ENCODE peak calls at places on chromosomes 16 and 17, in seven cellular contexts. D, Z, Y, U, C, P and G are unnamed samples.

GRCh38 chr17:73770115-73770848 is 126.0 kb upstream of the SDK2 start:
- DNase-seq in U (peak), Y (peak), P (peak), D (peak), C (peak), Z (peak), G (peak)

GRCh38 chr17:49908782-49909714 is 59.9 kb upstream of the DLX4 start:
- DNase-seq in U (no peak), D (no peak), Z (no peak), P (no peak), Y (no peak), C (no peak), G (no peak)

GRCh38 chr17:31900877-31901276 is 631 bp downstream of the UTP6 start:
- DNase-seq in D (peak), Y (no peak), C (no peak), U (no peak), Z (peak), P (no peak), G (no peak)

GRCh38 chr17:82830249-82830661 is 9.6 kb downstream of the ZNF750 start:
- DNase-seq in Z (peak), U (no peak), P (peak), C (no peak), D (peak), Y (no peak), G (no peak)

GRCh38 chr16:68756250-68757051 is 19.4 kb downstream of the CDH1 start:
- DNase-seq in D (no peak), Y (no peak), P (no peak), C (no peak), U (peak), Z (peak), G (no peak)

GRCh38 chr17:45040459-45040858 is 11.0 kb downstream of the DCAKD start:
- DNase-seq in Y (no peak), P (no peak), Z (no peak), C (no peak), D (no peak), U (no peak), G (no peak)

GRCh38 chr17:29180788-29181160 is 576 bp upstream of the MYO18A start:
- DNase-seq in U (no peak), Z (no peak), C (no peak), Y (peak), D (no peak), P (no peak), G (no peak)

GRCh38 chr17:27762527-27763305 is 37.6 kb downstream of the NOS2 start:
- DNase-seq in P (no peak), Z (peak), Y (no peak), C (no peak), U (no peak), D (peak), G (no peak)

GRCh38 chr17:50956750-50957523 is 90.8 kb upstream of the TOB1 start:
- DNase-seq in Z (peak), P (peak), U (peak), D (peak), Y (peak), C (no peak), G (no peak)

GRCh38 chr16:75288596-75289120 is 37.2 kb upstream of the BCAR1 start:
- DNase-seq in Z (no peak), U (no peak), C (no peak), Y (no peak), P (no peak), D (no peak), G (no peak)

GRCh38 chr16:22008215-22009142 is 568 bp downstream of the MOSMO start:
- DNase-seq in Z (no peak), P (peak), C (no peak), U (no peak), D (no peak), Y (peak), G (no peak)

GRCh38 chr16:15857779-15858560 is 1.1 kb upstream of the MYH11 start:
- DNase-seq in P (peak), D (peak), U (no peak), Y (peak), Z (peak), C (no peak), G (no peak)

GRCh38 chr16:57892041-57892440 is 78.9 kb downstream of the CNGB1 start:
- DNase-seq in U (no peak), P (no peak), Z (peak), C (peak), Y (no peak), D (peak), G (no peak)

GRCh38 chr17:33021731-33022408 is 30.2 kb downstream of the SPACA3 start:
- DNase-seq in P (no peak), Z (no peak), U (no peak), C (no peak), Y (no peak), D (peak), G (no peak)

GRCh38 chr17:7173687-7174602 is 5.2 kb downstream of the ASGR1 start:
- DNase-seq in P (no peak), U (peak), Y (peak), Z (no peak), C (no peak), D (no peak), G (no peak)

GRCh38 chr16:48997946-48998345 is 283.7 kb downstream of the CBLN1 start:
- DNase-seq in P (no peak), C (no peak), Z (no peak), Y (no peak), U (no peak), D (no peak), G (no peak)

GRCh38 chr16:77723108-77723514 is 797 bp downstream of the NUDT7 start:
- DNase-seq in P (peak), Z (peak), Y (peak), C (peak), U (no peak), D (peak), G (no peak)

GRCh38 chr17:67051155-67051538 is 6.8 kb downstream of the CACNG1 start:
- DNase-seq in C (no peak), U (no peak), D (no peak), Z (no peak), P (no peak), Y (no peak), G (no peak)

GRCh38 chr16:24853830-24854229 is 8.1 kb downstream of the SLC5A11 start:
- DNase-seq in P (peak), D (peak), C (no peak), Y (peak), U (no peak), Z (peak), G (no peak)

GRCh38 chr17:1552911-1553310 is 9.7 kb downstream of the PITPNA start:
- DNase-seq in U (no peak), D (no peak), Y (no peak), Z (no peak), C (no peak), P (no peak), G (no peak)

GRCh38 chr17:40218740-40219072 is 398 bp upstream of the WIPF2 start:
- DNase-seq in Z (peak), D (peak), P (peak), C (no peak), U (peak), Y (peak), G (peak)

GRCh38 chr17:38870259-38871165 is 654 bp downstream of the LASP1 start:
- DNase-seq in Z (peak), U (peak), P (peak), D (no peak), Y (peak), C (no peak), G (no peak)

GRCh38 chr17:75738218-75738802 is 17.1 kb downstream of the ITGB4 start:
- DNase-seq in U (peak), P (no peak), D (peak), C (no peak), Z (no peak), Y (no peak), G (no peak)

GRCh38 chr16:29825145-29826044 is 5.1 kb downstream of the MVP start:
- DNase-seq in Y (peak), C (no peak), U (no peak), Z (peak), P (peak), D (peak), G (peak)

GRCh38 chr17:78232774-78233173 is 1.3 kb downstream of the TMEM235 start:
- DNase-seq in D (no peak), U (no peak), Y (no peak), Z (no peak), P (no peak), C (no peak), G (no peak)

GRCh38 chr17:78230996-78231931 is at the start of gene TMEM235:
- DNase-seq in D (no peak), Z (no peak), Y (no peak), P (no peak), U (no peak), C (no peak), G (no peak)

GRCh38 chr17:78230252-78230962 is 1.0 kb upstream of the TMEM235 start:
- DNase-seq in P (no peak), C (no peak), Y (no peak), Z (no peak), D (no peak), U (no peak), G (no peak)

GRCh38 chr17:78233678-78234077 is 2.2 kb downstream of the TMEM235 start:
- DNase-seq in U (no peak), C (no peak), D (no peak), P (no peak), Z (no peak), Y (no peak), G (no peak)

GRCh38 chr17:78231991-78232759 is 744 bp downstream of the TMEM235 start:
- DNase-seq in P (no peak), D (no peak), U (no peak), Z (no peak), C (no peak), Y (no peak), G (no peak)
- H3K4me3 ChIP-seq in P (no peak), D (no peak), U (no peak), Z (no peak), C (no peak), Y (no peak), G (no peak)

GRCh38 chr17:56601613-56602012 is 8.1 kb downstream of the NOG start:
- DNase-seq in U (no peak), Z (no peak), D (no peak), C (no peak), P (no peak), Y (no peak), G (no peak)

GRCh38 chr17:56600246-56600645 is 6.7 kb downstream of the NOG start:
- DNase-seq in D (no peak), U (no peak), Z (no peak), P (no peak), Y (no peak), C (no peak), G (no peak)

GRCh38 chr17:56604691-56605090 is 11.2 kb downstream of the NOG start:
- DNase-seq in C (no peak), D (no peak), P (no peak), Z (no peak), U (no peak), Y (no peak), G (no peak)

GRCh38 chr17:56602292-56603130 is 9.0 kb downstream of the NOG start:
- DNase-seq in U (no peak), Y (no peak), C (no peak), Z (no peak), P (no peak), D (no peak), G (no peak)

DNA sequence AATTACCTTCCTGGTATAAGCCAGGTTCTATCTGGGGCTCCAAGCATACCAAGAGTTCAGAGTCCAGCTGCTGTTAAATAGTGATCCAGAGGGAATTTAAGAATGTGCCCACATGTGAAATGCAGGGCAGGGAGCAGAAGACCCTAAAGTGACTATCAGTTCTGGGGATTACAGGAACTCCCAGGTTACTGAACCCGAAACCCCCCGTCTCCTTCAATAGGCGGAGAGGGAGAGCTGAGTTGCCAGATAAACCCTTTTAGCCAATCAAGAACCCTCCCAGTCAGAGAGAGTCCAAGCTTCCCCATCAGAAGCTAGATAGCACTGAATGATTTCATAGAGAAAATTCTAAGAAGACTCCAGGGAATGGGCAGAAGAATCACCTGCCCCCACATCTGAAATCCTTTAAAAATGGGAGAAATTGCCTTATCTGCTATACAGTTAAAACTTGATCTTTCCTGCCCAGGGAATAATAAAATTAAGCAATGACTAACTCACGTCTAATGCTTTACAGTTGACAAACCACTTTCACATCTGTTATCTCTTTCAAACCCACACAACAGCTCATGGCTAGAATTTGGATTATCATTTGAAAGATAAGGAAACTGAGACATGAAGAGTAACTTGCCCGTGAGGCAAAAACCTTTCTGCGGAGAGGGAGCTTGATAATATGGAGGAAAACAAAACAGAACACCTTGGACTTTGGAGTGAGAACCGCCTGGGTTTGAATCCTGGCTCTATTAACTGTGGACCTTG is 10.2 kb downstream of the NOG start:
- DNase-seq in U (no peak), Y (no peak), P (no peak), Z (no peak), D (no peak), C (no peak), G (no peak)
- TF ChIP-seq CTCF in U (no peak), Y (no peak), P (no peak), Z (no peak), D (no peak), C (no peak), G (no peak)

DNA sequence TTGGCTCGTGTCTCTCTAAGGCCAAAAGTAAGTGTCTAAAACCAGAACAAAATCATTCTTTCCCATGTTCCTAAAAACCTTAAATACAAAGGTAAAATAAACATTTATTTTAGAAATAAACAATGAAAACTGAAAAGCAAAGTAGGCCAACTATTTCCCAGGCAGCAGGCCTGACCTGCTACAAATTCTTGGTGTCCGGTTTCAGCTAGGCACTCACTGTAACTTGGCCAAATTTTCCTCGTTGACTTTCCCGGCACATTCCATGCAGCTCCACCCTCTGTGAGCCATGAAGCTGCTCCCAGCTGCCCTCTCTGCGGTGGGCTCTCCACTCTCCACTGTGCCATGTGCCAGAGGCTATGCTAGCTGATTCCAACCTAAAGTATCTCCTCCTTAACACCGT is 4.1 kb downstream of the CDRT4 start:
- DNase-seq in C (peak), Z (peak), D (peak), P (peak), U (peak), Y (peak), G (peak)
- H3K4me3 ChIP-seq in C (no peak), Z (no peak), D (no peak), P (no peak), U (no peak), Y (no peak), G (no peak)

DNA sequence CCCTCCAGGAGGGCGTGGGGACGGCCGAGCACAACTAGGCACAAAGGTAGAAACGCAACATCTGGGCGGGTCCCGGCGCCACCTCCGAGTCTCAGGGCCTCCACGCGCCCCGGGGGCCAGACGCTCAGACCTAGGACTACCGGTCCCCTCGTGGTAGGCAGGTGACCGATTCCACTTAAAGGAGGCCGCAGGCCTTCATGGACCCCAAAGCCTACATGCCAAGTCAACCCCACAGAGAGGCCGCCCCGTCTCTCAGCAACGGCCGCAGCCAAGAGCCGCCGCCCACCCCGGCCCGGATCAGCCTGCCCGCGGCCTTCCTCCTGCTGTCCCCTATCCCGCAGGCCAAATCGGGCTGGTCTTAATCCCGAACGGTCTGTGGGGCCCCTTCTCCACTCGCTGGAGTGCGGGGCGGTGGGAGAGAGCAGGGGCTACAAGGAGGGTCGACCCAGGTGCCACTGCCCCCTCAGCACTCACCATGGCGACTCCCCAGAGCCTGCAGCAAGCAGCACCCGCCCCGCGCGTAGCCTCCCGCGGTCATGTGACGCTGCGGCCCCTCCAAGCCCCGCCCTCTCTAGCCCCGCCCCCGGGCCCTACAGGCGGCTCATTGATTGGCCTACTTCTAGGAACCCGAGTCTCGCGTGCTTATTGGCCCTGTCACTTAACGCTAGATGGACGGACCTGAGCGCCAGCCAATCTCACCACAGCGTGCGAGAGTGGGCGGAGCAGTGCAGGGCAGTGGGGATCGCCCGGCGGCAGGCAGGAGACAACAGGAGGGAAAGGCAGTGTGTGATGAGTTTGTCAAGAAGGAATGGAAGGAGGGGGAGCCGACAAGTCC is at the start of gene VPS35:
- DNase-seq in C (peak), P (peak), Z (peak), D (peak), U (peak), Y (peak), G (peak)
- TF ChIP-seq CTCF in C (no peak), P (no peak), Z (peak), D (peak), U (no peak), Y (peak), G (peak)

DNA sequence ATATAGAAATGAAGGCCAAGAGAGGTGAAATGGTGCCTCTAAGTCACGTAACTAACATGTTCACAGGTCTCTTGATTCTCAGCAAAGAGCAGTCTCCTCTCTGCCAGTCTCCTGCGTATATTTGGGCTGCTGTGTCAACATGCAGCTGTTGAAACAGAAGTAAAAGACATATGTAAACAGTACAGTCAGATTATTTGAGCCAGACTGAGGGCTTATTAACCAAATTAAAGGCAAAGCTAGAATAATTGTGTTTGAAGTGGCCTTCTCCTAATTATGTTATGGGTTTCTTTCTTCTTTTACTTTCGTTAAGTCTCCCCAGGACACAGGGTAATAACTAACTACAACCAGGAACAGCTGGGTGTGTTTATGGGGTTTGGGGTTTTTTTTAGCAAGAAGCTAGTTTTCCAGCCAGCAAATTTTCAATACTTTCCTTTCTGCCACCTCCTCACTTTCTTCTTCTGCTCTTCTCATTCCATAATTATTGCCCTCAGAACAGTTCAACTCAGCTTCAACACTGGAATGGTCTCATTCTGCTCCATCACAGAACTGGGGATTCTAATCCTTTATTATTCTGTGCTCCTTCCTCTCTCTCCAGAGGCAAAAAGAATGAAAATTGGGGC is 18.4 kb downstream of the G6PC1 start:
- DNase-seq in Y (no peak), U (no peak), P (no peak), C (no peak), Z (no peak), D (no peak), G (no peak)
- H3K4me3 ChIP-seq in Y (no peak), U (no peak), P (no peak), C (no peak), Z (no peak), D (no peak), G (no peak)